ENCODE peak calls at places on chromosome 3, in six cellular contexts. H is left ventricle myocardium inferior, O is ovary, W is heart right ventricle, R is tibial artery, Z is breast epithelium. F is an unnamed sample.

GRCh38 chr3:40924559-40925058 is 274.7 kb upstream of the CTNNB1 start:
- DNase-seq in O (peak; percentile 50), Z (no peak), H (no peak), R (no peak), W (no peak), F (no peak)

GRCh38 chr3:101861978-101862421 is 12.7 kb downstream of the NFKBIZ start:
- DNase-seq in H (no peak), R (no peak), O (no peak), Z (no peak), W (no peak), F (no peak)

GRCh38 chr3:163863146-163863545 is 1215.2 kb downstream of the SI start:
- DNase-seq in O (no peak), W (no peak), Z (no peak), R (no peak), H (no peak), F (no peak)

GRCh38 chr3:10529809-10530208 is 24.4 kb upstream of the ATP2B2 start:
- DNase-seq in Z (no peak), R (no peak), O (no peak), W (no peak), H (no peak), F (no peak)

GRCh38 chr3:157232146-157232545 is 72.2 kb upstream of the CCNL1 start:
- DNase-seq in O (no peak), R (no peak), W (no peak), H (no peak), Z (no peak), F (no peak)

GRCh38 chr3:7573330-7573729 is 712.4 kb downstream of the GRM7 start:
- DNase-seq in W (no peak), H (no peak), Z (no peak), O (no peak), R (no peak), F (no peak)

GRCh38 chr3:52406231-52406661 is 38.7 kb downstream of the SEMA3G start:
- DNase-seq in Z (no peak), H (peak; percentile 12), R (no peak), O (peak; percentile 38), W (no peak), F (no peak)

GRCh38 chr3:184716652-184717607 is 5.1 kb upstream of the MAGEF1 start:
- DNase-seq in H (no peak), Z (no peak), O (peak; percentile 74), W (no peak), R (peak; percentile 38), F (no peak)

GRCh38 chr3:70281663-70282062 is 30.8 kb downstream of the MDFIC2 start:
- DNase-seq in R (no peak), W (no peak), Z (no peak), H (no peak), O (no peak), F (no peak)

GRCh38 chr3:185282696-185283373 is 29.0 kb upstream of the EHHADH start:
- DNase-seq in O (peak; percentile 98), Z (peak; percentile 97), H (peak; percentile 96), R (peak; percentile 90), W (peak; percentile 96), F (peak; percentile 94)

GRCh38 chr3:128775906-128776542 is 50.0 kb downstream of the RAB7A start:
- DNase-seq in Z (no peak), H (no peak), W (no peak), R (no peak), O (no peak), F (no peak)

GRCh38 chr3:160245261-160245800 is 20.1 kb downstream of the C3orf80 start:
- DNase-seq in H (no peak), O (no peak), Z (no peak), W (no peak), R (no peak), F (no peak)

GRCh38 chr3:161252143-161252542 is 31.0 kb downstream of the NMD3 start:
- DNase-seq in H (no peak), W (no peak), Z (no peak), O (no peak), R (no peak), F (no peak)
- TF ChIP-seq CTCF in H (no peak), W (no peak), Z (no peak), O (no peak), R (no peak), F (no peak)

DNA sequence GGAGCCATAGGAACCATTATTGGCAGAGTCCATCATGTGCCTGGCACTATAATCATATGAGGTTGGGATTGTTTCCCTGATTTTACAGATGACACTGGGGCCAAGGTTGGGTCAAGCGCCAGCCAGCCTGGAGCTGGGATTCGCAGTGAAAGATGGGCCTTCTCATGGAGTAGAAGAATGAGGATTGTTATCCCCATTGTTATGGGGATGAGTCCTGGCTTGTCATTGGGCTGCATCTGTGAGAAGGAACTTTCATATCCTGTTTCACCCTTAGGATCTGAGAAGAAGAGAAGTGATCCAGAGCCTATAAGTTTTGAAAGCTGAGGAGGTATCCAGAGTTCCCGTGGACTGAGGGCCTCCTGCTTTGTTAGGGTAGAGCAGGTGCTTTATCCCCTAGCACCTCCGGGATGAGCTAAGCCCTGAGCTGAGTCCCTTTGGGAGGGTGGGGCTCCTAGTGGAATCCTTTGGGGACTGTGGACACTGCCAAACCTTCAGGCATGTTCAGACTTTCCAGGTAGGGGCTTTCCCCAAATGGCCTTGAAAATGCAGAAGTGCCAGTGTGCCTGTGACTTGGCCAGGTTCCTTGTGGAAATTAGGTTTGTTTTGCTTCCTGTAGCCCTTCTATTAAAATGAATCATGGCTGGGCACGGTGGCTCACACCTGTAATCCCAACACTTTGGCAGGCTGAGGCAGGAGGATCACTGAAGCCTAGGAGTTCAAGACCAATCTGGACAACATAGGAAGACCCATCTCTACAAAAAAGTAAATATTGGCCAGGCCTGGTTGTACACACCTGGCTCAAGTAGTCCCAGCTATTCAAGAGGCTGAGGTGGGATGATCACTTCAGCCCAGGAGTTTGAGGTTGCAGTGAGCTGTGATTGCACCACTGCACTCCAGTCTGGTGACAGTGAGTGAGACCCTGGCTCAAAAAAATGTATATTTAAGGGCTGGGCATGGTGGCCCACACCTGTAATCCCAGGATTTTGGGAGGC is 30.2 kb upstream of the BSN start:
- DNase-seq in O (no peak), W (no peak), H (no peak), R (no peak), Z (no peak), F (no peak)
- H3K27ac ChIP-seq in O (no peak overlapping the region), W (no peak overlapping the region), H (no peak overlapping the region), R (no peak overlapping the region), Z (peak overlapping the region; percentile 50), F (no peak overlapping the region)

GRCh38 chr3:112297714-112298113 is 3.7 kb upstream of the SLC9C1 start:
- DNase-seq in O (no peak), W (no peak), Z (no peak), H (no peak), R (no peak), F (no peak)
- H3K4me3 ChIP-seq in O (no peak overlapping the region), W (no peak overlapping the region), Z (no peak overlapping the region), H (no peak overlapping the region), R (no peak overlapping the region), F (no peak overlapping the region)

GRCh38 chr3:127337001-127337400 is 49.2 kb upstream of the PRR20G start:
- DNase-seq in Z (no peak), R (no peak), H (no peak), W (no peak), O (no peak), F (no peak)

GRCh38 chr3:127339016-127339415 is 51.2 kb upstream of the PRR20G start:
- DNase-seq in Z (no peak), O (no peak), R (no peak), H (no peak), W (no peak), F (no peak)

GRCh38 chr3:127342735-127343134 is 54.9 kb upstream of the PRR20G start:
- DNase-seq in W (no peak), O (no peak), Z (no peak), H (no peak), R (no peak), F (no peak)

GRCh38 chr3:127337911-127338531 is 50.2 kb upstream of the PRR20G start:
- DNase-seq in R (no peak), Z (no peak), H (no peak), W (no peak), O (no peak), F (no peak)

GRCh38 chr3:127339943-127340861 is 52.4 kb upstream of the PRR20G start:
- DNase-seq in H (no peak), R (no peak), O (no peak), W (no peak), Z (no peak), F (no peak)
- TF ChIP-seq CTCF in H (no peak), R (no peak), O (no peak), W (no peak), Z (no peak), F (no peak)

F was measured in dorsolateral prefrontal cortex.